ENCODE peak calls at places on chromosome 15, in four cellular contexts. One of them, this sample, is unnamed. For H3K36me3 and H3K4me1, the result is how much of the 10 kb centered on the place peaks cover.

GRCh38 chr15:48966595-48967301 is 3.0 kb upstream of the SHC4 start:
- DNase-seq in colonic mucosa: no peak
- DNase-seq in GM23248: peak
- DNase-seq in Panc1: no peak
- DNase-seq in this sample: no peak

GRCh38 chr15:48426047-48426446 is 94.8 kb downstream of the DUT start:
- DNase-seq in GM23248: peak
- DNase-seq in Panc1: no peak
- DNase-seq in colonic mucosa: no peak
- DNase-seq in this sample: no peak

GRCh38 chr15:30059771-30060170 is 23.0 kb upstream of the GOLGA8J start:
- DNase-seq in colonic mucosa: no peak
- DNase-seq in Panc1: no peak
- DNase-seq in GM23248: no peak
- DNase-seq in this sample: no peak

GRCh38 chr15:94272251-94272898 is 41.0 kb downstream of the MCTP2 start:
- DNase-seq in colonic mucosa: no peak
- DNase-seq in Panc1: no peak
- DNase-seq in GM23248: no peak
- DNase-seq in this sample: no peak

GRCh38 chr15:62187910-62188309 is 22.8 kb upstream of the C2CD4B start:
- DNase-seq in GM23248: no peak
- DNase-seq in Panc1: no peak
- DNase-seq in colonic mucosa: no peak
- DNase-seq in this sample: no peak

GRCh38 chr15:69602095-69602494 is 149.5 kb downstream of the RPLP1 start:
- DNase-seq in colonic mucosa: no peak
- DNase-seq in Panc1: no peak
- DNase-seq in GM23248: no peak
- DNase-seq in this sample: no peak

GRCh38 chr15:25783607-25784131 is 79.5 kb downstream of the ATP10A start:
- DNase-seq in colonic mucosa: no peak
- DNase-seq in GM23248: peak
- DNase-seq in Panc1: no peak
- DNase-seq in this sample: no peak

GRCh38 chr15:53549697-53550315 is 209.7 kb downstream of the WDR72 start:
- DNase-seq in GM23248: no peak
- DNase-seq in colonic mucosa: no peak
- DNase-seq in Panc1: no peak
- DNase-seq in this sample: no peak

GRCh38 chr15:53746101-53746500 is 13.4 kb downstream of the WDR72 start:
- DNase-seq in colonic mucosa: no peak
- DNase-seq in Panc1: no peak
- DNase-seq in GM23248: no peak
- DNase-seq in this sample: no peak

GRCh38 chr15:85623648-85624047 is 171.1 kb downstream of the KLHL25 start:
- DNase-seq in colonic mucosa: no peak
- DNase-seq in GM23248: peak
- DNase-seq in Panc1: no peak
- DNase-seq in this sample: no peak

GRCh38 chr15:82649226-82649999 is 2.2 kb upstream of the CPEB1 start:
- DNase-seq in colonic mucosa: no peak
- DNase-seq in GM23248: no peak
- DNase-seq in Panc1: no peak
- DNase-seq in this sample: no peak

GRCh38 chr15:94387854-94388441 is 156.6 kb downstream of the MCTP2 start:
- DNase-seq in Panc1: no peak
- DNase-seq in GM23248: no peak
- DNase-seq in colonic mucosa: no peak
- DNase-seq in this sample: no peak

GRCh38 chr15:57675481-57676181 is 30.9 kb upstream of the POLR2M start:
- DNase-seq in GM23248: no peak
- DNase-seq in colonic mucosa: no peak
- DNase-seq in Panc1: no peak
- DNase-seq in this sample: no peak

GRCh38 chr15:76929011-76929760 is 2.4 kb upstream of the RCN2 start:
- DNase-seq in colonic mucosa: no peak
- DNase-seq in Panc1: no peak
- DNase-seq in GM23248: no peak
- DNase-seq in this sample: no peak

GRCh38 chr15:80970018-80970657 is 19.5 kb downstream of the MESD start:
- DNase-seq in colonic mucosa: peak
- DNase-seq in GM23248: peak
- DNase-seq in Panc1: no peak
- DNase-seq in this sample: peak

GRCh38 chr15:40247406-40247971 is 8.6 kb downstream of the PAK6 start:
- DNase-seq in colonic mucosa: no peak
- DNase-seq in Panc1: no peak
- DNase-seq in GM23248: no peak
- DNase-seq in this sample: no peak

GRCh38 chr15:101439920-101440319 is 49.6 kb downstream of the PCSK6 start:
- DNase-seq in GM23248: peak
- DNase-seq in colonic mucosa: no peak
- DNase-seq in Panc1: no peak
- DNase-seq in this sample: no peak

GRCh38 chr15:29570931-29571727 is 251.1 kb downstream of the TJP1 start:
- DNase-seq in Panc1: no peak
- DNase-seq in GM23248: peak
- DNase-seq in colonic mucosa: peak
- DNase-seq in this sample: peak

GRCh38 chr15:57647071-57647790 is 55.5 kb downstream of the MYZAP start:
- DNase-seq in GM23248: peak
- DNase-seq in Panc1: no peak
- DNase-seq in colonic mucosa: no peak
- DNase-seq in this sample: no peak

GRCh38 chr15:55277116-55277564 is 12.5 kb downstream of the RAB27A start:
- DNase-seq in colonic mucosa: no peak
- DNase-seq in GM23248: no peak
- DNase-seq in Panc1: no peak
- DNase-seq in this sample: no peak

GRCh38 chr15:61069369-61070075 is 159.6 kb downstream of the RORA start:
- DNase-seq in GM23248: no peak
- DNase-seq in Panc1: no peak
- DNase-seq in colonic mucosa: no peak
- DNase-seq in this sample: no peak

GRCh38 chr15:54029076-54029475 is 50.8 kb downstream of the UNC13C start:
- DNase-seq in colonic mucosa: no peak
- DNase-seq in Panc1: no peak
- DNase-seq in GM23248: no peak
- DNase-seq in this sample: no peak

GRCh38 chr15:62566248-62566647 is 401.2 kb upstream of the C2CD4B start:
- DNase-seq in Panc1: no peak
- DNase-seq in colonic mucosa: no peak
- DNase-seq in GM23248: peak
- DNase-seq in this sample: no peak

GRCh38 chr15:50977157-50977556 is 68.7 kb downstream of the AP4E1 start:
- DNase-seq in GM23248: no peak
- DNase-seq in Panc1: no peak
- DNase-seq in colonic mucosa: no peak
- DNase-seq in this sample: no peak

GRCh38 chr15:40415226-40415625 is 9.6 kb downstream of the IVD start:
- DNase-seq in colonic mucosa: no peak
- DNase-seq in Panc1: no peak
- DNase-seq in GM23248: no peak
- DNase-seq in this sample: no peak

GRCh38 chr15:67433495-67434099 is 87.3 kb upstream of the C15orf61 start:
- DNase-seq in colonic mucosa: peak
- DNase-seq in GM23248: peak
- DNase-seq in Panc1: no peak
- DNase-seq in this sample: peak

GRCh38 chr15:57522148-57522547 is 69.6 kb upstream of the MYZAP start:
- DNase-seq in GM23248: no peak
- DNase-seq in Panc1: no peak
- DNase-seq in colonic mucosa: no peak
- DNase-seq in this sample: no peak

GRCh38 chr15:58360421-58361090 is 71.2 kb upstream of the LIPC start:
- DNase-seq in Panc1: no peak
- DNase-seq in colonic mucosa: no peak
- DNase-seq in GM23248: no peak
- DNase-seq in this sample: no peak

DNA sequence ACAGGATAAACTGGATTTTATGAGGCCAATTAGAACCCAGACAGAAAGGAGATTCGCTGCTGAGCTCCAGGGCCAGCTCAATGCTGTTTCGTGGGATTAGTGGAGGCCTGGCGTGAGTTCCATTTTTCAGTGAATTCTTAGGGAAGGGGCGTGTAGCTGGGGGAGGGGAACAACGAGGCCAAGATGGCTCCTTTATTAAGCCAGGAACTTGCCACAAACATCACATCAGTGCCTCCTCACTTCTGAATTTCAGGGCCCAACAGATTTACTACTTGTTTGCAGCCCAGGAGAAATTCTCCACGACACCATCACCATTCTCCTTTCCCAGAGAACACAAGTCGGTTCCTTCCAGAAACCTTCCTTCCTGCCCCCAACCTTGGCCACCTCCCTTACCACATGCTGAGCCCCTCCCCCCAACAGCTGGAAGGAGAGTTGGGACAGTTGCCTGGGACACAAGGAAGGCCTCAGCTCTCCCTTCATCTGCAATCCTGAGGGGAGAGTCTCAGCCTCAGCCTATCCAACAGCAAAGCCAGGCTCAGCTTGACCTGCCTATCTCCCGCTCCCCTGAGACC is 5.8 kb downstream of the IGDCC4 start:
- DNase-seq in Panc1: no peak
- DNase-seq in GM23248: no peak
- DNase-seq in colonic mucosa: peak
- DNase-seq in this sample: no peak
- H3K4me3 ChIP-seq in Panc1: no peak
- H3K4me3 ChIP-seq in GM23248: no peak
- H3K4me3 ChIP-seq in colonic mucosa: no peak
- H3K4me3 ChIP-seq in this sample: no peak

DNA sequence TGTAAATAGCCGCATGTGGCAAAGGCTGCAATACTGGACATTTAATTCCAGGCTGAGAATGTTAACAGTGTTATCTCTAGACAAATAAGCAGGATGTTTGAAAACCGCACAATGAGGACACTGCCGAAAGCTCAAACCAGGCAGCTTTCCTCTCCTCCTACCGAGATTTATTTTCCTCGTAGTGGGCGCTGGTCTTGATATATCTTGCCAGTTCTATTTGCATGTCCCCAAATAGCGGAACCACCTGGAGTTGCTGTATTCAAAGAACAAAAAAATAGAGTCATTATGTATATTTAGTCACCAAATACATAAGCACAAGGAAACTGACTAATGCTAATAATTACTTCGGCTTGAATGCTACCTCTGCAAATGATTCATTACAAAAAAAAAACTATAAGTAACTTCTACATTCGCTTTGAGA is 46.5 kb downstream of the CYFIP1 start:
- DNase-seq in colonic mucosa: no peak
- DNase-seq in GM23248: peak
- DNase-seq in Panc1: no peak
- DNase-seq in this sample: no peak
- H3K36me3 ChIP-seq in colonic mucosa: under half
- H3K36me3 ChIP-seq in GM23248: under half
- H3K36me3 ChIP-seq in Panc1: under half
- H3K36me3 ChIP-seq in this sample: under half

GRCh38 chr15:90033448-90033847 is 32.3 kb downstream of the ZNF710 start:
- DNase-seq in GM23248: no peak
- DNase-seq in Panc1: no peak
- DNase-seq in colonic mucosa: no peak
- DNase-seq in this sample: no peak

GRCh38 chr15:90035095-90035834 is 34.1 kb downstream of the ZNF710 start:
- DNase-seq in Panc1: no peak
- DNase-seq in GM23248: no peak
- DNase-seq in colonic mucosa: peak
- DNase-seq in this sample: peak

GRCh38 chr15:90030376-90030775 is 29.3 kb downstream of the ZNF710 start:
- DNase-seq in Panc1: no peak
- DNase-seq in GM23248: no peak
- DNase-seq in colonic mucosa: no peak
- DNase-seq in this sample: peak

GRCh38 chr15:90031231-90031791 is 30.2 kb downstream of the ZNF710 start:
- DNase-seq in colonic mucosa: no peak
- DNase-seq in GM23248: peak
- DNase-seq in Panc1: no peak
- DNase-seq in this sample: peak

DNA sequence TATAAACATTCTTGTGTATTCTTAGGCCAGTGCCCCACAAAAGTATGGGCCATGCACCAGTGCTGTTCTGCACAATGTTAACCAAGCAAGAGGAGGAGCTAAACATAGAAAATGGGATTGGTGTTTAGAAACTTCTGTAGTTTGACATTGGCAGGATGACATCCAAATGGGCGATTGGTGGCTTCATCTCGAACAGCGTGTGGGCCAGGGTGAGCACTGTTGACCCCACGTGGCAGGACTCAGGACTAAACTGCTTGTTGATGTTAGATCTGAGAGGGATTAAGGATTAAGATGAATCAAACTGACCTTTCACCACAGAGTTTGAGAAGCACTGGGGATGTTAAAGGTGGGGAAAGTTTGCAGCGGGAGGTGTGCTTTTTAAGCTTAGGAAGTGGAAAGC is 31.9 kb downstream of the ZNF710 start:
- DNase-seq in GM23248: no peak
- DNase-seq in Panc1: no peak
- DNase-seq in colonic mucosa: no peak
- DNase-seq in this sample: peak
- H3K4me1 ChIP-seq in GM23248: under half
- H3K4me1 ChIP-seq in Panc1: under half
- H3K4me1 ChIP-seq in colonic mucosa: under half
- H3K4me1 ChIP-seq in this sample: half or more

DNA sequence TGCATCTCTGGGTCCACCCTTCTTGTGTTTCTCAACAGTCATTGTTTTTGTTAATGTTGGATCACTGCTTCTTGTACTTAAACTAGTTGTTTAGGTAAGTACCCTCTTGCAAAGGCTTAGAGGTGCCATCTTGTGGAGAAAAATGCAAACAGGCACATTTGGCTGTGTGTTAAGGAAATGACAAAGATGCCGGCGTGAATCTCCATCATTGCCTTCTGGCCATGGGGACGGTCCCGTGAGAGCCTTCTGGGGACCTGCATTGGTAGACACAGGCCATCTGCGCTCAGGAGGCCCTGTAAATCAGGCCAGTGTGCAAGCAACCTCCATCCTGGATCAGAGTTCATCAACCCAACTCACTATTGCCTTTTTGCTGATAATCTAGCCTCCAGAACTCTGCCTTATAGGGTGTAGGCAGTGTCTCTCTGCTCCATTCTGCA is 158.6 kb upstream of the NR2E3 start:
- DNase-seq in GM23248: peak
- DNase-seq in colonic mucosa: peak
- DNase-seq in Panc1: peak
- DNase-seq in this sample: peak
- H3K4me3 ChIP-seq in GM23248: no peak
- H3K4me3 ChIP-seq in colonic mucosa: no peak
- H3K4me3 ChIP-seq in Panc1: no peak
- H3K4me3 ChIP-seq in this sample: no peak

This sample was measured in mucosa of descending colon.